ENCODE peak calls at places on chromosome 22, in nine cellular contexts. P is thoracic aorta, K is kidney, M is heart left ventricle, L is ovary, V is lower lobe of right lung, D is A549, R is Panc1, X is right atrium auricular region. N is an unnamed sample.

GRCh38 chr22:49965291-49966040 is 4.9 kb downstream of the PIM3 start:
- DNase-seq in M (no peak), R (no peak), L (peak), X (no peak), D (no peak), K (peak), P (no peak), V (peak), N (peak)

GRCh38 chr22:23204541-23205157 is 24.3 kb downstream of the BCR start:
- DNase-seq in V (peak), R (no peak), M (peak), X (peak), K (peak), D (no peak), L (peak), P (no peak), N (peak)

GRCh38 chr22:23856721-23857605 is 712 bp upstream of the SLC2A11 start:
- DNase-seq in K (peak), R (no peak), M (no peak), V (no peak), D (peak), P (no peak), L (peak), X (no peak), N (no peak)

GRCh38 chr22:39134366-39135091 is 18.0 kb downstream of the CBX7 start:
- DNase-seq in X (no peak), V (no peak), P (no peak), L (no peak), D (no peak), M (no peak), R (no peak), K (no peak), N (no peak)

GRCh38 chr22:30047364-30047738 is 32.9 kb upstream of the HORMAD2 start:
- DNase-seq in P (no peak), M (no peak), V (no peak), L (no peak), R (no peak), K (no peak), X (no peak), D (no peak), N (no peak)

GRCh38 chr22:27175444-27175843 is 518.1 kb downstream of the MIAT start:
- DNase-seq in M (no peak), K (no peak), V (no peak), L (no peak), P (no peak), R (no peak), D (no peak), X (no peak), N (peak)

GRCh38 chr22:24593810-24594568 is 1.1 kb upstream of the LRRC75B start:
- DNase-seq in L (no peak), D (no peak), X (no peak), P (no peak), K (peak), V (no peak), R (no peak), M (no peak), N (no peak)

GRCh38 chr22:48717076-48717810 is 1110.4 kb downstream of the BRD1 start:
- DNase-seq in V (no peak), M (no peak), R (no peak), D (no peak), P (no peak), X (no peak), L (no peak), K (peak), N (no peak)

GRCh38 chr22:43110444-43110926 is at the start of gene BIK:
- DNase-seq in R (no peak), L (no peak), M (peak), K (peak), P (no peak), V (peak), X (no peak), D (no peak), N (peak)
- TF ChIP-seq CTCF in R (no peak), L (no peak), M (peak), K (peak), P (peak), V (no peak), X (no peak), D (no peak), N (peak)

GRCh38 chr22:42909363-42910058 is 52.4 kb upstream of the ARFGAP3 start:
- DNase-seq in M (no peak), K (no peak), D (no peak), P (no peak), V (peak), X (no peak), L (no peak), R (no peak), N (no peak)
- H3K27ac ChIP-seq in M (peak), K (no peak), D (no peak), P (peak), V (no peak), X (peak), L (no peak), R (no peak), N (peak)

GRCh38 chr22:19724927-19725661 is 1.8 kb downstream of the GP1BB start:
- DNase-seq in D (no peak), M (no peak), R (no peak), P (no peak), V (no peak), L (no peak), K (no peak), X (no peak), N (no peak)

GRCh38 chr22:19723165-19723989 is at the start of gene GP1BB:
- DNase-seq in L (no peak), P (no peak), R (no peak), V (peak), K (no peak), X (no peak), D (no peak), M (peak), N (peak)

GRCh38 chr22:19722915-19723164 is 499 bp upstream of the GP1BB start:
- DNase-seq in L (no peak), D (no peak), X (no peak), V (no peak), P (no peak), K (no peak), R (no peak), M (no peak), N (no peak)

GRCh38 chr22:19722175-19722914 is 994 bp upstream of the GP1BB start:
- DNase-seq in L (no peak), M (no peak), D (no peak), R (no peak), X (no peak), P (no peak), K (no peak), V (no peak), N (no peak)

GRCh38 chr22:19723990-19724827 is 870 bp downstream of the GP1BB start:
- DNase-seq in K (no peak), M (no peak), R (no peak), D (no peak), L (no peak), P (no peak), V (no peak), X (no peak), N (no peak)
- H3K4me3 ChIP-seq in K (no peak), M (peak), R (peak), D (peak), L (no peak), P (no peak), V (peak), X (peak), N (no peak)

DNA sequence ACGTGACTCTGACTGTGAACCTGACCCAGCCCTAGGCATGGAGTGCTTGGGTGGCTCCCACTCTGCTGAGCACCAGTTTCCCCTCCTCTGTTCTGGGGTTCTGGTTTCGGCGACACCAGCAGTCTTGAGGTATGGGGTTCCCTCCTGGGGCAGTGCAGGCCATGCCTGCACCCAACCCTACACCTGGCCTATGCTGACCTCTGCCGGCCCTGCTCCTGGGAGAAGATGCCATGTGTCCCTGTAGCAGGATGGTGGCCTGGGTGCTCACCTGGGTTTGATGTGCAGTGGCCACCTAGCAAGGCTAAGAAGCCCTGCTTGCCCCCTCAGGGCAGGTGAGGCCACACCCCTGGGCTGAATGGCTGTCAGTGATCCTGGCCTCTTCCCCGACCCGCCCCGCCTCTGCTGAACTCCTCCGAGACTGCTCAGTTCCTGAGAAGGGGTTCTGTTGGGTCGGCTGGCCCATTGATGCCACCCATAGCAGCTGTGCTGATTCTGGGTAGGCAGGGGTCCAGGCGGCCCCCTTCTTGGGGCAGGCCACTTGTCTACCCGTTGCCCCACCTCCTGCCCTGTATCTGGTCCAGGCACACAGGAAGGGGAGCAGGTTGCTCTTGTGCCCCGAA is 2.4 kb downstream of the ZDHHC8 start:
- DNase-seq in M (no peak), L (no peak), R (no peak), V (no peak), K (no peak), P (no peak), X (no peak), D (no peak), N (no peak)
- TF ChIP-seq CTCF in M (no peak), L (no peak), R (no peak), V (no peak), K (no peak), P (no peak), X (no peak), D (no peak), N (no peak)

GRCh38 chr22:46050916-46051614 is 74.1 kb upstream of the WNT7B start:
- DNase-seq in X (no peak), P (no peak), M (no peak), V (peak), K (peak), D (no peak), L (peak), R (no peak), N (no peak)

GRCh38 chr22:46051646-46052045 is 74.7 kb upstream of the WNT7B start:
- DNase-seq in P (no peak), X (no peak), R (no peak), V (peak), M (no peak), L (peak), D (no peak), K (peak), N (no peak)

GRCh38 chr22:46052801-46053562 is 76.0 kb upstream of the WNT7B start:
- DNase-seq in R (no peak), K (peak), M (peak), V (peak), L (peak), D (no peak), P (no peak), X (no peak), N (peak)

GRCh38 chr22:46053563-46054090 is 76.7 kb upstream of the WNT7B start:
- DNase-seq in X (no peak), R (no peak), M (peak), K (peak), P (no peak), D (peak), L (peak), V (peak), N (peak)

DNA sequence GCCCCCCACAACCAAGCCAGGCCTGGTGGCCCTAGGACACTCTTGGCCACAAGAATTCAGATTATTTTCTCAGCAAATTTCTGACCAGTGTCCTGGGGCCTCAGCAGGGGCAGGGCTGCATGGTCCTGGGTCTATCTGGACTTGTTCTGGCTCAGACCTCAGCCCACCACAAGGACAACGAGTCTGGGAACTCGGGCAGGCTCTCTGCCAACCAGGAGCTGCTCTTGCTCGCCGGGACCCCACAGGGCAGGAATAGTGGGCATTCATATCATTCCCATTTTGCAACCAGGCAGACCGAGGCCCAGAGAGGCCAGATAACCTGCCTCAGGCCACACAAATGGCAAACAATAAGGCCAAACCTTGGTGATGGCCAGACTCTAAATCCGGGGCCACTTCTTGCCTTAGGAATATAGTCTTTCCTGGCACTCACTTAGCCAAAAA is 75.4 kb upstream of the WNT7B start:
- DNase-seq in K (peak), P (no peak), L (peak), V (peak), M (no peak), R (no peak), D (no peak), X (no peak), N (peak)
- H3K27ac ChIP-seq in K (peak), P (peak), L (peak), V (peak), M (peak), R (peak), D (peak), X (peak), N (peak)

DNA sequence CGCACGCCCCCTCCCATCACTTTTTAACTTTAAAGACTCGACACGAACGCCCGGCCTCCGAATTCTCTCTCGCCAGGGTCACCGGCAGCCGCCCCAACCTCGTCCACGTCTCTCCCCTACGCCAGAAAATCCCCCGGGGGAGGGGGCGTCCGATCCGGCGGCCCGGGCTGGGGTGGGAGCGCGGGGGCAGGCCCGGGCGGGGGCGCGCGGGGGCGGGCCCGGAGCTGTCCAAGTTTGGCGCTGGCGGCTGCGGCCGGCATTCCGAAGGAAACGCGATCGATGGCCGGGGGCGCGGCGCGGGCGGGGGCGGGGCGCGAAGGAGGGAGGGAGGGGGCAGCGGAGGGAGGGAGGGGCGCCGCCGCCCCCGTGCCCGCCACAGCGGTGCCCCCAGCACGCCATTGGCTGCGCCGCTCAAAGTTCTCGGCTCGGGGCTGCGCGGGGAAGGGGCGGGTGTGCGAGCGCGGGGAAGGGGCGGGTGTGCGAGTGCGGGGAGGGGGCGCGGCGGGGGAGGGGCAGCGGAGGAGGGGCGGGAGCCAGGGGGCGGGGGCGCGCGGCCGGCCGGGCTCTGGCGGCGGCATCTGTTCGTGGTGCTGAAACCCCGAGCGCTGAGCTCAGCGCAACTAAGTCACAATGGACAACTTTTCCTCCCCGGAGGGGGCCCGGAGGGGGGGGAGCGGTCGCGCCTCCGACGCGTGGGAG is 2.4 kb downstream of the PHF21B start:
- DNase-seq in R (no peak), X (no peak), K (peak), D (peak), L (peak), V (no peak), P (no peak), M (peak), N (peak)
- H3K4me3 ChIP-seq in R (peak), X (peak), K (no peak), D (peak), L (peak), V (peak), P (peak), M (peak), N (no peak)

GRCh38 chr22:25878933-25879332 is 136.9 kb downstream of the MYO18B start:
- DNase-seq in K (no peak), R (no peak), V (no peak), P (no peak), D (no peak), M (no peak), X (no peak), L (no peak), N (no peak)

GRCh38 chr22:25882366-25882765 is 140.4 kb downstream of the MYO18B start:
- DNase-seq in X (no peak), L (no peak), R (no peak), V (no peak), M (no peak), D (no peak), K (no peak), P (no peak), N (no peak)

GRCh38 chr22:25881353-25881752 is 139.4 kb downstream of the MYO18B start:
- DNase-seq in L (no peak), K (no peak), M (no peak), X (no peak), P (no peak), V (no peak), D (no peak), R (no peak), N (no peak)

GRCh38 chr22:25884121-25884520 is 142.1 kb downstream of the MYO18B start:
- DNase-seq in M (no peak), V (no peak), P (no peak), K (no peak), X (no peak), R (no peak), D (no peak), L (no peak), N (no peak)

DNA sequence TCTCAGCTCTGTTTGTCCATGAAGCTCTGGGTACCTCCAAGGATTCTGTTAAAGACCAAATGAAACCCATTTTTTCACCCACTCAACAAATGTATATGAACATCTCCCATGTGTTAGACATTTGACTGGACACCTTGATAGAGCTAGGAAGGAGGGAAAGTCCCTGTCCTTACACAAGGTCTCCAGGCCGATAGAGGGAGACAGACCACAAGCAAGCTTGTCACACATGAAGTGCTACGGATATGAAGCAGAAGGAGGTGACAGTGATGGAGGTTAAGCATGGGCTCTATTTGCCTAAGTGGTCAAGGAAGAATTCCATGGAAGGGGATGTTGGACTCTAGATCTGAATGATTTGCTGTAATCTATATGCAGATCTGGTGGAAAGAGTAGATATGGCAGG is 138.5 kb downstream of the MYO18B start:
- DNase-seq in L (no peak), K (no peak), V (no peak), D (no peak), P (no peak), M (no peak), X (no peak), R (no peak), N (no peak)
- TF ChIP-seq CTCF in L (no peak), K (no peak), V (no peak), D (no peak), P (no peak), M (no peak), X (no peak), R (peak), N (no peak)

N was measured in body of pancreas.